ENCODE peak calls at places on chromosomes 13 and 19, in six cellular contexts. G, Z, P, K, Y and C are unnamed samples.

GRCh38 chr19:42111384-42111783 is 20.9 kb downstream of the POU2F2 start:
- DNase-seq in G (no peak), Z (peak), P (peak), K (no peak), Y (no peak), C (no peak)

GRCh38 chr19:14113762-14114414 is 3.7 kb downstream of the PRKACA start:
- DNase-seq in G (peak), Z (no peak), P (no peak), K (peak), Y (no peak), C (no peak)

GRCh38 chr13:102548811-102549210 is 48.0 kb upstream of the TPP2 start:
- DNase-seq in G (no peak), Z (no peak), P (no peak), K (no peak), Y (no peak), C (no peak)

GRCh38 chr13:80083516-80084085 is 257.3 kb downstream of the SPRY2 start:
- DNase-seq in G (no peak), Z (peak), P (no peak), K (no peak), Y (no peak), C (peak)

GRCh38 chr13:49097374-49097773 is 121.7 kb downstream of the FNDC3A start:
- DNase-seq in G (no peak), Z (peak), P (no peak), K (no peak), Y (no peak), C (no peak)

GRCh38 chr13:71218960-71219359 is 648.0 kb downstream of the DACH1 start:
- DNase-seq in G (no peak), Z (no peak), P (no peak), K (no peak), Y (peak), C (peak)

GRCh38 chr13:41668130-41668757 is 210.9 kb downstream of the RGCC start:
- DNase-seq in G (peak), Z (peak), P (no peak), K (peak), Y (peak), C (peak)

GRCh38 chr13:77565635-77566034 is 30.1 kb downstream of the SCEL start:
- DNase-seq in G (no peak), Z (peak), P (no peak), K (no peak), Y (peak), C (no peak)

GRCh38 chr13:27036236-27036981 is 135.2 kb downstream of the USP12 start:
- DNase-seq in G (no peak), Z (peak), P (no peak), K (no peak), Y (no peak), C (no peak)

GRCh38 chr13:100954430-100955361 is 280.1 kb upstream of the TMTC4 start:
- DNase-seq in G (no peak), Z (no peak), P (no peak), K (no peak), Y (peak), C (peak)

GRCh38 chr19:1213391-1214286 is 8.1 kb downstream of the STK11 start:
- DNase-seq in G (no peak), Z (peak), P (peak), K (peak), Y (no peak), C (no peak)